ENCODE peak calls at places on chromosomes 3 and 15, in six cellular contexts. N, F, T, J, O and D are unnamed samples.

GRCh38 chr3:13433931-13434330 is 13.8 kb upstream of the NUP210 start:
- DNase-seq in N (no peak), F (no peak), T (no peak), J (no peak), O (no peak), D (no peak)

GRCh38 chr3:134601539-134602439 is 49.0 kb downstream of the KY start:
- DNase-seq in N (no peak), F (no peak), T (peak), J (no peak), O (no peak), D (no peak)

GRCh38 chr3:60365360-60365759 is 885.9 kb downstream of the FHIT start:
- DNase-seq in N (no peak), F (no peak), T (peak), J (peak), O (no peak), D (peak)

GRCh38 chr15:46644493-46645481 is 1010.0 kb downstream of the SQOR start:
- DNase-seq in N (no peak), F (no peak), T (no peak), J (no peak), O (no peak), D (no peak)

GRCh38 chr3:156811092-156811862 is 14.9 kb upstream of the LEKR1 start:
- DNase-seq in N (no peak), F (no peak), T (peak), J (peak), O (peak), D (peak)

GRCh38 chr15:73287019-73287418 is 81.7 kb downstream of the HCN4 start:
- DNase-seq in N (no peak), F (no peak), T (peak), J (no peak), O (no peak), D (no peak)

GRCh38 chr3:123141276-123141675 is 60.5 kb upstream of the SEC22A start:
- DNase-seq in N (no peak), F (no peak), T (no peak), J (no peak), O (no peak), D (no peak)

GRCh38 chr15:70142322-70143191 is 44.8 kb upstream of the TLE3 start:
- DNase-seq in N (no peak), F (peak), T (peak), J (no peak), O (no peak), D (no peak)

GRCh38 chr3:119660474-119661150 is at the start of gene POPDC2:
- DNase-seq in N (no peak), F (peak), T (no peak), J (no peak), O (no peak), D (no peak)

GRCh38 chr3:39819517-39820298 is 10.3 kb downstream of the MYRIP start:
- DNase-seq in N (no peak), F (no peak), T (no peak), J (no peak), O (no peak), D (no peak)

GRCh38 chr3:186713499-186713898 is 3.7 kb upstream of the KNG1 start:
- DNase-seq in N (no peak), F (no peak), T (no peak), J (no peak), O (no peak), D (no peak)

GRCh38 chr3:58728723-58729122 is 62.1 kb upstream of the FAM3D start:
- DNase-seq in N (no peak), F (no peak), T (no peak), J (no peak), O (no peak), D (no peak)

GRCh38 chr3:162034368-162034767 is 537.8 kb downstream of the OTOL1 start:
- DNase-seq in N (no peak), F (no peak), T (peak), J (no peak), O (no peak), D (no peak)

GRCh38 chr3:149576071-149576564 is 81.7 kb downstream of the WWTR1 start:
- DNase-seq in N (no peak), F (no peak), T (peak), J (peak), O (peak), D (peak)

GRCh38 chr15:40471105-40471777 is 457 bp downstream of the CHST14 start:
- DNase-seq in N (no peak), F (peak), T (no peak), J (no peak), O (peak), D (no peak)

GRCh38 chr3:58666683-58667082 is at the start of gene FAM3D:
- DNase-seq in N (no peak), F (no peak), T (no peak), J (no peak), O (peak), D (no peak)

GRCh38 chr3:46454606-46455005 is 10.1 kb downstream of the LTF start:
- DNase-seq in N (no peak), F (no peak), T (no peak), J (no peak), O (no peak), D (no peak)

GRCh38 chr15:76146808-76147207 is 87.0 kb downstream of the TMEM266 start:
- DNase-seq in N (no peak), F (no peak), T (no peak), J (no peak), O (no peak), D (no peak)

GRCh38 chr15:80461370-80462060 is 57.3 kb downstream of the ARNT2 start:
- DNase-seq in N (no peak), F (no peak), T (peak), J (no peak), O (no peak), D (no peak)

GRCh38 chr3:43288366-43288765 is 2.0 kb downstream of the SNRK start:
- DNase-seq in N (no peak), F (no peak), T (peak), J (no peak), O (no peak), D (peak)

GRCh38 chr3:41522620-41523019 is 323.3 kb downstream of the CTNNB1 start:
- DNase-seq in N (peak), F (no peak), T (no peak), J (no peak), O (no peak), D (no peak)

DNA sequence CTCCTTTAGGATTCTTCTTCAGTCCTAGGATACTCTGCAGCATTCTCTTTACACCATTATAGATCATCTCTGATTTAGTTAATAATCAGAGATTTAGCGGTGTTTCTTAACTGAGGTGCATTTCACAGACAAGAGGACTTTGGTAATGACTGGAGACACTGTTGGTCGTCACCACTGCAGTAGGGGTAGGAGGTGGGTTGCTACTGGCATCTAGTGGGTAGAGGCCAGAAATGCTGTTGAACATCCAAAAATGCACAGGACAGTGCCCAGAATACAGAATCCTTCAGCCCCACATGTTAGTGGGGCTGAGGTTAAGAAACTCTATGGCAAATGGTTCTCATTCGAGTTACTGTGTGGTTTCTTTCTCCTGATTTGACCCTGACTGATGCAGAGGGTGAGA is 80.4 kb upstream of the LMCD1 start:
- DNase-seq in N (no peak), F (no peak), T (no peak), J (no peak), O (no peak), D (no peak)
- TF ChIP-seq CTCF in N (peak), F (no peak), T (no peak), J (no peak), O (no peak), D (peak)

DNA sequence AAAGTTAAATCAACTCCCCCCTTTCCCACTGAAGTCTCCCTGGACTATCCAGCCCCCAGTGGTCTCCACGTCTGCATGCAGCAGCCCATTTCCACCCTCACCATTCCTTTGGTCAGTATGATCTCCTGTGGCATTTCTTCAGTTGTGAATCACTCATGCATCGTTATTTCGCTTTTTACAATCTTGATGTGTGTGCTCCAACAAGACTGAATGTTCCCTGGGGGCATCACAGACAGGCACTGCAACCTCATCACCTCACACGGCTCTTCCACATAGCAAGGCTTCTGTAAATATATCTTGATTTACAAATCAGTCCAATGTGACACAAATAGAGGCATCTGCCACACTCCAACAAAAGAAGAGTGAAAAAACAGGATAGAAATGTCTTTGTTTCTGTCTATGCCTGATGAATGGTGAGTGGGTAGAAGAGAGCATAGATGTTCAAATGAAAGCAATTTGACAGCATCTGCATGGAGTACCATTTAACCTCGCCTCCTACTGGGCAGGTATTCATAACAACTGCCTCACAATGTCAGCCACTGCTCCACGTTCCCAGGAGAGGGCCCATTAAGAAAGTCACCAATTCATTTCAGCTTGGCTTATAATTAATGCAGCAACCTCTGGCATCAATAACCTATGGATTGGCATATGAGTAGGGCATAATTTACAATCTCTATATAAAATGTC is 5.2 kb downstream of the HEG1 start:
- DNase-seq in N (no peak), F (no peak), T (no peak), J (no peak), O (no peak), D (no peak)
- TF ChIP-seq CTCF in N (peak), F (no peak), T (peak), J (peak), O (no peak), D (no peak)

GRCh38 chr3:73188707-73189106 is 127.2 kb downstream of the EBLN2 start:
- DNase-seq in N (no peak), F (no peak), T (no peak), J (no peak), O (no peak), D (no peak)

DNA sequence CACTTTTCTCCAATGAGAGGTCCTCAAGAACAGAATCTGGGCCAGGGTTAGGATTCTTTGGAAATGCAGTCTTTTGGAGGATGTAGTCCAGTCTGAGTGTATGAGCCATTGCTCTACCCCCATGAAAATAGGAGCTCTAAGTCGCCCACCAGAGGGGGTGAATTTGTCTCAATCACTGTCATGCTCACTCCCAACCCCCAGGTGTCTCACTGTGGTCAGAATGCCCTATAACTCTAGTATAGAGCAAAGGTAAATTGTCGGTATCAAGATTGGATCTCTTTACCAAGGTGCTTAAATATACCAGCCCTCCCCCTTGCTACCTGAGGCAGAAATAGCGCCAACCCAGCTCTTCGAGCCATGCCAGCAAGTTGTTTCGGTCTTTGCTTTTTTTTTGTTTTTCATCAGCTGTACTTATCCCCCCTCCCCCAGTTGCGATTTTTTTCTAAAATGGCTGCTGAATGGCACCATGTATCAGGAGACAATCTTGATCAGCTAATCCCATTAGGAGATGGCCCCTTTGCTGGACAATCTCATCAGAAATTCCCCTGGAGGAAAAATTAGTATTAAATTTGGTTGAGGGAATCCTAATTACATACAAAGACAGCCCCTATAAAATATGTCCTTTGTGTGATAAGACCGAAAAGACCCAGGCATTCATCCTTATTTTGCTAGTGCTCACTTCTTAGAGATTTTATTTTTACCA is 130.7 kb downstream of the EBLN2 start:
- DNase-seq in N (no peak), F (no peak), T (no peak), J (no peak), O (peak), D (peak)
- TF ChIP-seq CTCF in N (peak), F (no peak), T (peak), J (peak), O (no peak), D (no peak)

DNA sequence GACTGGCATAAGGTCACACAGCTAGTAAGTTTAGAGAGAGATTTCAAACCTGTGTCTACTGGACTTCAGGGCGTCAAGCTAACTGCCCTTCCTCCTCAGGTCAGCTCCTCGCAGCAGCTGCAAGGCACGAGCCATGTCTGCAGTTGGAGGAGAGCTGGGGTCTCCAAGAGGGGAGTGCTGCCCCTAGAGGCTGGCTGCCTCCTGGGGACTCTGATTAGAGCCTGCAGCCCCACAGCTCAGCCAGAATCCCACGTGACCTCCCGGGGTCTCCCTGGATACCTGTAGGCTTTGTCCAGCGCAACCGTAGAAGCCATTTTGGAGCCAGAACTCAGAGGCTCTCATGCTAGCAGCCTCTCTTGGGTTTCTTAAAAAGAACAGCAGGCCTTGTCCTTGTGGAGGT is 15.0 kb downstream of the SLC6A1 start:
- DNase-seq in N (no peak), F (no peak), T (no peak), J (no peak), O (no peak), D (no peak)
- TF ChIP-seq CTCF in N (no peak), F (no peak), T (no peak), J (no peak), O (no peak), D (no peak)